ENCODE peak calls at places on chromosomes 1 and 21, in ten cellular contexts. F is SHP77, J is right cardiac atrium, V is caudate nucleus, U is D341Med, O is HuH-7.5, X is H54, T is neuronal stem cell, G is frontal cortex, R is lower leg skin. C is an unnamed sample.
A peak's percentile ranks its signal among the peaks of the same experiment; 100 is the strongest.

GRCh38 chr1:103496014-103496635 is 29.4 kb upstream of the RNPC3 start:
- DNase-seq in F (no peak), J (no peak), V (no peak), U (no peak), O (no peak), X (no peak), T (no peak), G (no peak), R (no peak), C (no peak)

GRCh38 chr1:184297244-184297750 is 89.5 kb upstream of the C1orf21 start:
- DNase-seq in F (no peak), J (no peak), V (no peak), U (no peak), O (no peak), X (no peak), T (no peak), G (no peak), R (no peak), C (no peak)

GRCh38 chr1:18176619-18177018 is 69.0 kb downstream of the IGSF21 start:
- DNase-seq in F (no peak), J (no peak), V (no peak), U (no peak), O (no peak), X (no peak), T (no peak), G (no peak), R (no peak), C (no peak)

GRCh38 chr1:67294836-67295622 is 12.6 kb upstream of the IL12RB2 start:
- DNase-seq in F (no peak), J (no peak), V (no peak), U (no peak), O (no peak), X (no peak), T (no peak), G (no peak), R (no peak), C (no peak)

GRCh38 chr21:37712204-37712934 is 203.9 kb downstream of the KCNJ6 start:
- DNase-seq in F (peak; percentile 72), J (peak; percentile 63), V (no peak), U (peak; percentile 73), O (peak; percentile 20), X (peak; percentile 55), T (peak; percentile 61), G (peak; percentile 47), R (peak; percentile 24), C (peak; percentile 27)

GRCh38 chr21:36478941-36479340 is 981 bp downstream of the CLDN14 start:
- DNase-seq in F (no peak), J (no peak), V (no peak), U (no peak), O (no peak), X (no peak), T (no peak), G (no peak), R (no peak), C (no peak)

GRCh38 chr1:47205918-47206317 is 16.1 kb upstream of the PDZK1IP1 start:
- DNase-seq in F (no peak), J (no peak), V (no peak), U (no peak), O (no peak), X (no peak), T (no peak), G (no peak), R (no peak), C (no peak)

GRCh38 chr1:101290119-101290921 is 53.5 kb downstream of the S1PR1 start:
- DNase-seq in F (no peak), J (no peak), V (no peak), U (no peak), O (no peak), X (no peak), T (no peak), G (no peak), R (no peak), C (no peak)

GRCh38 chr1:94622757-94623156 is 81.2 kb upstream of the F3 start:
- DNase-seq in F (no peak), J (no peak), V (no peak), U (no peak), O (no peak), X (peak; percentile 67), T (peak; percentile 33), G (no peak), R (no peak), C (no peak)

GRCh38 chr1:58903450-58904298 is 119.8 kb upstream of the JUN start:
- DNase-seq in F (peak; percentile 72), J (peak; percentile 97), V (peak; percentile 77), U (peak; percentile 68), O (peak; percentile 64), X (peak; percentile 77), T (peak; percentile 56), G (peak; percentile 87), R (peak; percentile 93), C (peak; percentile 83)

GRCh38 chr1:227281371-227281770 is 36.9 kb downstream of the CDC42BPA start:
- DNase-seq in F (no peak), J (no peak), V (no peak), U (no peak), O (no peak), X (no peak), T (no peak), G (no peak), R (no peak), C (no peak)

GRCh38 chr1:118963456-118964430 is 24.4 kb downstream of the TBX15 start:
- DNase-seq in F (no peak), J (no peak), V (no peak), U (no peak), O (no peak), X (no peak), T (no peak), G (no peak), R (peak; percentile 68), C (no peak)

GRCh38 chr1:56491441-56491840 is 87.9 kb downstream of the PLPP3 start:
- DNase-seq in F (no peak), J (no peak), V (no peak), U (no peak), O (no peak), X (no peak), T (no peak), G (no peak), R (no peak), C (no peak)

GRCh38 chr1:91098299-91098901 is 76.6 kb upstream of the ZNF644 start:
- DNase-seq in F (no peak), J (no peak), V (no peak), U (peak; percentile 30), O (no peak), X (peak; percentile 22), T (no peak), G (no peak), R (no peak), C (no peak)

GRCh38 chr1:93079685-93080141 is 630 bp downstream of the MTF2 start:
- DNase-seq in F (no peak), J (peak; percentile 17), V (peak; percentile 33), U (peak; percentile 45), O (no peak), X (no peak), T (no peak), G (peak; percentile 20), R (no peak), C (no peak)

GRCh38 chr1:25683177-25683576 is 66.6 kb downstream of the MAN1C1 start:
- DNase-seq in F (no peak), J (no peak), V (no peak), U (no peak), O (no peak), X (no peak), T (no peak), G (no peak), R (no peak), C (no peak)

GRCh38 chr1:193318347-193318746 is 131.9 kb upstream of the B3GALT2 start:
- DNase-seq in F (no peak), J (no peak), V (no peak), U (no peak), O (no peak), X (no peak), T (no peak), G (no peak), R (no peak), C (no peak)

GRCh38 chr1:207808911-207809555 is 57.2 kb downstream of the CD46 start:
- DNase-seq in F (no peak), J (no peak), V (no peak), U (no peak), O (no peak), X (no peak), T (no peak), G (no peak), R (no peak), C (no peak)

GRCh38 chr1:41045740-41046139 is 24.2 kb upstream of the SLFNL1 start:
- DNase-seq in F (no peak), J (peak; percentile 72), V (no peak), U (no peak), O (no peak), X (no peak), T (no peak), G (no peak), R (peak; percentile 80), C (no peak)

GRCh38 chr1:202565890-202566289 is 144.4 kb downstream of the SYT2 start:
- DNase-seq in F (no peak), J (no peak), V (no peak), U (no peak), O (no peak), X (no peak), T (no peak), G (no peak), R (no peak), C (peak; percentile 57)

GRCh38 chr21:33522297-33522696 is 19.6 kb downstream of the GART start:
- DNase-seq in F (no peak), J (no peak), V (no peak), U (no peak), O (no peak), X (no peak), T (no peak), G (no peak), R (no peak), C (no peak)

GRCh38 chr1:98323906-98324358 is 337.6 kb upstream of the SNX7 start:
- DNase-seq in F (no peak), J (peak; percentile 38), V (no peak), U (no peak), O (no peak), X (no peak), T (no peak), G (no peak), R (peak; percentile 23), C (no peak)

GRCh38 chr1:47709302-47710074 is 271.6 kb downstream of the FOXD2 start:
- DNase-seq in F (no peak), J (no peak), V (no peak), U (peak; percentile 78), O (peak; percentile 75), X (no peak), T (peak; percentile 78), G (peak; percentile 58), R (no peak), C (no peak)

GRCh38 chr1:215710340-215710971 is 143.4 kb downstream of the KCTD3 start:
- DNase-seq in F (peak; percentile 22), J (no peak), V (no peak), U (peak; percentile 70), O (peak; percentile 40), X (peak; percentile 40), T (peak; percentile 57), G (no peak), R (no peak), C (peak; percentile 2)

C was measured in stimulated activated naive B cell treated with anti-CD40 and anti-IgM and Interleukin-4, amounts not matched to agents 10 μg/mL and 1 μg/mL and 100 μg/mL, for 72 hours.